ENCODE peak calls at places on chromosomes 1 and 21, in six cellular contexts. U, Y, K, M, S and W are unnamed samples.

GRCh38 chr21:35142036-35142825 is 93.1 kb upstream of the RUNX1 start:
- DNase-seq in Y (no peak), U (no peak), K (no peak), M (no peak), S (no peak), W (no peak)

GRCh38 chr1:81466970-81467369 is 333.8 kb upstream of the ADGRL2 start:
- DNase-seq in U (no peak), K (no peak), S (no peak), Y (no peak), M (no peak), W (no peak)

GRCh38 chr1:26286064-26286416 is 6.2 kb downstream of the SH3BGRL3 start:
- DNase-seq in S (no peak), M (no peak), Y (no peak), U (no peak), K (no peak), W (no peak)

GRCh38 chr1:119005870-119006405 is 17.8 kb upstream of the TBX15 start:
- DNase-seq in S (peak; percentile 27), U (no peak), Y (no peak), M (no peak), K (no peak), W (no peak)

GRCh38 chr1:94801919-94802546 is 18.1 kb upstream of the SLC44A3 start:
- DNase-seq in K (peak; percentile 26), U (peak; percentile 91), M (no peak), Y (peak; percentile 66), S (no peak), W (peak; percentile 34)

GRCh38 chr1:206460846-206461426 is 9.3 kb upstream of the IKBKE start:
- DNase-seq in Y (no peak), M (no peak), U (no peak), K (no peak), S (no peak), W (no peak)

GRCh38 chr1:9284061-9284460 is 8.6 kb upstream of the SPSB1 start:
- DNase-seq in Y (no peak), M (no peak), K (no peak), S (no peak), U (no peak), W (no peak)

GRCh38 chr1:13825033-13825432 is 125.0 kb downstream of the PRDM2 start:
- DNase-seq in S (peak; percentile 77), M (peak; percentile 43), U (peak; percentile 12), K (no peak), Y (no peak), W (no peak)

GRCh38 chr1:234866007-234866866 is 256.3 kb upstream of the IRF2BP2 start:
- DNase-seq in K (no peak), Y (no peak), U (peak; percentile 92), M (no peak), S (peak; percentile 93), W (no peak)

GRCh38 chr1:67148516-67149178 is 13.9 kb upstream of the C1orf141 start:
- DNase-seq in Y (no peak), M (no peak), K (no peak), U (peak; percentile 29), S (no peak), W (no peak)

GRCh38 chr1:204196068-204196795 is at the start of gene KISS1:
- DNase-seq in K (no peak), U (peak; percentile 9), S (no peak), M (no peak), Y (peak; percentile 33), W (no peak)

GRCh38 chr1:154403300-154403943 is 1.7 kb upstream of the IL6R start:
- DNase-seq in S (no peak), M (peak; percentile 70), K (peak; percentile 85), U (no peak), Y (no peak), W (no peak)

GRCh38 chr1:107767156-107767582 is 197.8 kb downstream of the VAV3 start:
- DNase-seq in K (no peak), Y (no peak), M (no peak), S (no peak), U (no peak), W (no peak)

GRCh38 chr1:31750858-31751638 is 13.1 kb downstream of the ADGRB2 start:
- DNase-seq in Y (no peak), S (no peak), U (peak; percentile 85), M (peak; percentile 64), K (no peak), W (no peak)

GRCh38 chr1:226779536-226779935 is 40.5 kb upstream of the ITPKB start:
- DNase-seq in K (no peak), U (no peak), Y (no peak), M (no peak), S (no peak), W (no peak)

GRCh38 chr21:33948951-33949444 is 33.4 kb upstream of the ATP5PO start:
- DNase-seq in S (no peak), M (no peak), Y (no peak), U (no peak), K (no peak), W (no peak)

GRCh38 chr21:33949516-33950424 is 34.2 kb upstream of the ATP5PO start:
- DNase-seq in K (peak; percentile 49), S (no peak), Y (no peak), M (peak; percentile 73), U (no peak), W (no peak)

GRCh38 chr21:33951276-33952178 is 35.9 kb upstream of the ATP5PO start:
- DNase-seq in M (no peak), U (peak; percentile 53), Y (no peak), K (no peak), S (no peak), W (no peak)

GRCh38 chr21:33948096-33948950 is 32.7 kb upstream of the ATP5PO start:
- DNase-seq in K (peak; percentile 72), S (no peak), M (peak; percentile 90), U (peak; percentile 79), Y (no peak), W (no peak)

DNA sequence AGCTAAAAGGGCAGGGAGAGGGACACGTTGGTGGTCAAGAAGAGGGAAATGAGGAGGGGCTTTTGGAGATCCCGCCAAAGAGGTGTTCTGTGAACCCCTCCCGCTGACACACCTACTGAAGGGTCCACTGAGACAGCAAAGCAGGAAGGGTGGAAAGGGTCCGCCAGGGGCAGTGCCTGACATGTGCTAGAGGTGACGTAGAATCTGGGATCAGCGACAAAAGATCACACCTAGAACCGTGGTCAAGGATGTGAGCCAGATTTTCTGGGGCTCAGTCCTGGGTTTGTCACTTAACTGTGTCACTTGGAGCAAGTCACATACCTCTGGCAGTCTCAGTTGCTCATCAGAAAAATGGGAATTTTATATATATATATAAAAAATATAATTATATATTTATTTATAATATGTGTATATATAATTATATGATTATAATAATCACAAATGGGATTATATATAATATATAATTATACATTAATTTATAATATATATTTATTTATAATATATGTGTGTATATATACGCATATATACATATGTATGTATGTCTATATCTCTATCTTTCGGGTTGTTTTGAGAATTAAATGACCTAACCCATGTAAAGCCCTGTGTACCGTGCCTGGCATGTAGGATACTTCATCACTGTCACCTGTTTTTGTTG is 34.9 kb upstream of the ATP5PO start:
- DNase-seq in M (no peak), S (no peak), Y (no peak), U (no peak), K (no peak), W (no peak)
- H3K27ac ChIP-seq in M (peak overlapping the region; percentile 94), S (peak overlapping the region; percentile 96), Y (no peak overlapping the region), U (no peak overlapping the region), K (no peak overlapping the region), W (no peak overlapping the region)

DNA sequence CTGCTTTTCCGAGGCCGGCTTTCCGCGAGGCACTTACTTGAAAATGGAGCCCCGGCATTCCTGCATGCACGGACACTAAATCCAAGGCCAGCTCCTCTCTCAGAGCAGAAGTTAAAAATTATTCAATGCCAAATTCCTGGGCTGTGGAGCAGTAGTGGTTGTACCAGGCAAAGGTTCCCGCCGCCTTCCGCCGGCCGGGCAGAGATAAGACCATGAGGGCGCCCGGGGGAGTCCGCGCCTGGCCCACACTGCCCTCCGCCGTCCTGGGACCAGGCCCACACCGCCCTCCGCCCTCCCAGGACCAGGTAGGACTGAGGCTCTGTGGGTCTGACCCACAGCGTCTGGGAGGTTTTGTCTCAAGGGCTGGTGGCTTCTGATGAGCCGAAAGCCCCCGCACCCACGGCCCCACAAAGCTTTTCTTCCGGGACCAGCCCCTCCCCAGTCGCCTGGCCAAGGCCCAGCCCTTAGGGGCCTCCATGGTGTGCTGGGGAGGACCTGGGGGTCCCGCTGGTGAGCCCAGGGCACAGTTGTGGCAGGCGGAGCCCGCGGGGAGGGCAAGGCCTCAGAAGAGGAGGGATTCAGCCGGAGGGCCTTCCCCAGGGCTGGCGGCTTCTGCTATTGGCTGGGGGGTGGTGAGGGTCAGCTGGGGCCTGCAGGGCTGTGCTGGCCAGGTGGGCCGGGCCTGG is 12.7 kb upstream of the C1orf159 start:
- DNase-seq in M (no peak), U (no peak), S (no peak), Y (peak; percentile 84), K (no peak), W (no peak)
- H3K27ac ChIP-seq in M (no peak overlapping the region), U (no peak overlapping the region), S (no peak overlapping the region), Y (peak overlapping the region; percentile 78), K (no peak overlapping the region), W (no peak overlapping the region)

DNA sequence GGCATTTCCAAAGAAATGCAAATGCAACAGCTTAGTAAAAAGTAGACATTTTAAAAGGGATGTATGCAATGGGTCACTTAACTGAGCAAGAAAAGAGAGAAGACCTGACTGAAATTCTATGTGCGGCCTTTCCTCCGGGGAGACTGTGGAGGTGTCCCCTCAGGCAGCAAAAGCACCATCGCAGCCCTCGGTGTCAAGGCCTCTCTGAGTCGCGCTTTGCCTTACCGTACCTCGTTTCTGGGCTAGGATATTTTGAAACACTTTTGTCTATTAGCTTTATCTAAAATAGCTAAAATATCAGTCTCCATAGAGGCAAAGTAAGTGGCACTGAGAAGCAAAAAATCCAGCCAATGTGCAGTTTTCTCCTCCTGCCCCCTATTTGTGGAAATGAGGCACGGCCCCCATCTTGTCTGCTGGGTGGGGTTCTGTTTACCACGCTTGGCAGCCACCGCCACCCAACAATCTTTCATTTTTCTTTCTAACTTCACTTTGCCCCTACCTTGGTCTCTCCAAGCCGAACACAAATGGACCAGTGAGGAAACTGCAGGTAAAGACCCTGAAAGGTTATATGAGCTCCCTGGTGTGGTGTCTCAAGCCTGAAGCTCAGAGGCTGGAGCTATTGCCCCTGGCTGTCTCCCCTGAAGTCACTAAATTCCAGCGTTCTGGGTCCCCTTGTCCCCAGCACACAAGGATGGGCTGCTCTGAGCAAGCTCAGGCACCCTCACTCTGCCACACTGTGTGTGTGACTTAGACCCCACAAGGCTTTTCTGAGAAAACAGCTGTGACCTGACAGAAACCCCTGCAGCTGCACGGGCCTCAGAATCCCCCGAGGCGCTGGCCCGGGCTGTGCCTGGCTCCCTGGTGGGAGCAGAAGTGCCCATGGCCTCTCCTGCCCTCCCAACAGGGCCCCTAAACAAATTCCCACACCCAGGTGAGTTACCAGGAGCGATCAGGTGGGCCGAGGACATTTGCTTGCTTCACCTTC is 1.6 kb downstream of the CD247 start:
- DNase-seq in S (peak; percentile 78), Y (no peak), M (peak; percentile 72), U (no peak), K (no peak), W (no peak)
- H3K27ac ChIP-seq in S (no peak overlapping the region), Y (no peak overlapping the region), M (peak overlapping the region; percentile 94), U (no peak overlapping the region), K (no peak overlapping the region), W (no peak overlapping the region)

GRCh38 chr1:230463326-230463725 is 37.2 kb upstream of the PGBD5 start:
- DNase-seq in Y (no peak), S (no peak), M (no peak), U (no peak), K (no peak), W (peak; percentile 76)

GRCh38 chr1:230465701-230466100 is 39.6 kb upstream of the PGBD5 start:
- DNase-seq in K (no peak), Y (no peak), S (no peak), M (no peak), U (no peak), W (no peak)

GRCh38 chr1:230464618-230465017 is 38.5 kb upstream of the PGBD5 start:
- DNase-seq in M (no peak), U (peak; percentile 22), S (no peak), Y (no peak), K (no peak), W (no peak)

GRCh38 chr1:230459463-230459862 is 33.3 kb upstream of the PGBD5 start:
- DNase-seq in K (no peak), S (no peak), Y (no peak), M (no peak), U (peak; percentile 81), W (peak; percentile 98)

GRCh38 chr1:230463760-230464159 is 37.6 kb upstream of the PGBD5 start:
- DNase-seq in K (no peak), Y (no peak), U (no peak), S (no peak), M (no peak), W (no peak)
- H3K27ac ChIP-seq in K (no peak overlapping the region), Y (no peak overlapping the region), U (no peak overlapping the region), S (no peak overlapping the region), M (no peak overlapping the region), W (no peak overlapping the region)